ENCODE peak calls at places on chromosome 9, in four cellular contexts. Y, L, R and J are unnamed samples.

GRCh38 chr9:123678878-123679329 is 251.0 kb downstream of the DENND1A start:
- DNase-seq in Y (no peak), L (no peak), R (peak), J (no peak)

GRCh38 chr9:5971740-5972139 is 43.7 kb downstream of the RANBP6 start:
- DNase-seq in Y (no peak), L (no peak), R (peak), J (peak)

GRCh38 chr9:27572918-27573698 is at the start of gene C9orf72:
- DNase-seq in Y (peak), L (no peak), R (peak), J (peak)

GRCh38 chr9:135456436-135457104 is 23.0 kb upstream of the PPP1R26 start:
- DNase-seq in Y (no peak), L (no peak), R (no peak), J (no peak)

GRCh38 chr9:104074876-104075275 is 19.2 kb upstream of the SMC2 start:
- DNase-seq in Y (no peak), L (peak), R (peak), J (peak)

GRCh38 chr9:120603601-120604000 is 23.6 kb upstream of the CDK5RAP2 start:
- DNase-seq in Y (no peak), L (no peak), R (no peak), J (no peak)

GRCh38 chr9:35557330-35557729 is 47.7 kb upstream of the TESK1 start:
- DNase-seq in Y (no peak), L (no peak), R (no peak), J (no peak)

GRCh38 chr9:78261403-78262001 is 25.6 kb downstream of the CEP78 start:
- DNase-seq in Y (no peak), L (peak), R (peak), J (peak)

GRCh38 chr9:84775056-84775648 is 105.6 kb downstream of the NTRK2 start:
- DNase-seq in Y (no peak), L (no peak), R (no peak), J (no peak)

GRCh38 chr9:91424403-91425176 is 958 bp upstream of the NFIL3 start:
- DNase-seq in Y (peak), L (peak), R (peak), J (peak)